ENCODE peak calls at places on chromosomes 6 and 20, in six cellular contexts. One of them, this sample, is unnamed.

GRCh38 chr6:127146935-127147334 is 28.5 kb downstream of the RSPO3 start:
- DNase-seq in tibial artery: no peak
- DNase-seq in epithelial cell of esophagus: peak
- DNase-seq in cardiac fibroblast: peak
- DNase-seq in brain microvascular endothelial cell: peak
- DNase-seq in bronchial epithelial cell: peak
- DNase-seq in this sample: no peak

GRCh38 chr6:8888468-8888867 is 453.1 kb upstream of the SLC35B3 start:
- DNase-seq in epithelial cell of esophagus: peak
- DNase-seq in bronchial epithelial cell: peak
- DNase-seq in tibial artery: no peak
- DNase-seq in cardiac fibroblast: peak
- DNase-seq in brain microvascular endothelial cell: no peak
- DNase-seq in this sample: peak

GRCh38 chr20:14919473-14920157 is 582.2 kb upstream of the FLRT3 start:
- DNase-seq in brain microvascular endothelial cell: no peak
- DNase-seq in bronchial epithelial cell: peak
- DNase-seq in epithelial cell of esophagus: peak
- DNase-seq in tibial artery: no peak
- DNase-seq in cardiac fibroblast: no peak
- DNase-seq in this sample: no peak

GRCh38 chr6:51675551-51676275 is 411.7 kb downstream of the PKHD1 start:
- DNase-seq in bronchial epithelial cell: no peak
- DNase-seq in cardiac fibroblast: no peak
- DNase-seq in brain microvascular endothelial cell: no peak
- DNase-seq in tibial artery: no peak
- DNase-seq in epithelial cell of esophagus: no peak
- DNase-seq in this sample: no peak

GRCh38 chr6:28597217-28597835 is 71.6 kb downstream of the GPX5 start:
- DNase-seq in brain microvascular endothelial cell: peak
- DNase-seq in cardiac fibroblast: peak
- DNase-seq in epithelial cell of esophagus: peak
- DNase-seq in tibial artery: no peak
- DNase-seq in bronchial epithelial cell: peak
- DNase-seq in this sample: no peak

GRCh38 chr20:31833130-31833930 is 12.1 kb downstream of the FOXS1 start:
- DNase-seq in cardiac fibroblast: peak
- DNase-seq in brain microvascular endothelial cell: peak
- DNase-seq in tibial artery: no peak
- DNase-seq in epithelial cell of esophagus: peak
- DNase-seq in bronchial epithelial cell: peak
- DNase-seq in this sample: peak

GRCh38 chr6:157376706-157377230 is 4.2 kb upstream of the ZDHHC14 start:
- DNase-seq in cardiac fibroblast: no peak
- DNase-seq in epithelial cell of esophagus: no peak
- DNase-seq in bronchial epithelial cell: no peak
- DNase-seq in brain microvascular endothelial cell: no peak
- DNase-seq in tibial artery: no peak
- DNase-seq in this sample: no peak

GRCh38 chr6:26216886-26217713 is 129.9 kb downstream of the HFE start:
- DNase-seq in brain microvascular endothelial cell: peak
- DNase-seq in epithelial cell of esophagus: peak
- DNase-seq in bronchial epithelial cell: peak
- DNase-seq in cardiac fibroblast: peak
- DNase-seq in tibial artery: peak
- DNase-seq in this sample: peak

GRCh38 chr6:7640607-7641577 is 50.9 kb downstream of the SNRNP48 start:
- DNase-seq in cardiac fibroblast: peak
- DNase-seq in bronchial epithelial cell: peak
- DNase-seq in epithelial cell of esophagus: peak
- DNase-seq in brain microvascular endothelial cell: peak
- DNase-seq in tibial artery: no peak
- DNase-seq in this sample: no peak

GRCh38 chr6:32883789-32884188 is 29.8 kb downstream of the PSMB9 start:
- DNase-seq in cardiac fibroblast: peak
- DNase-seq in tibial artery: peak
- DNase-seq in epithelial cell of esophagus: peak
- DNase-seq in bronchial epithelial cell: peak
- DNase-seq in brain microvascular endothelial cell: peak
- DNase-seq in this sample: no peak

GRCh38 chr6:151317206-151317994 is 74.0 kb downstream of the ZBTB2 start:
- DNase-seq in brain microvascular endothelial cell: peak
- DNase-seq in tibial artery: no peak
- DNase-seq in cardiac fibroblast: peak
- DNase-seq in bronchial epithelial cell: peak
- DNase-seq in epithelial cell of esophagus: peak
- DNase-seq in this sample: no peak

GRCh38 chr6:149963462-149964242 is at the start of gene ULBP1:
- DNase-seq in cardiac fibroblast: peak
- DNase-seq in bronchial epithelial cell: peak
- DNase-seq in tibial artery: peak
- DNase-seq in brain microvascular endothelial cell: peak
- DNase-seq in epithelial cell of esophagus: peak
- DNase-seq in this sample: peak

GRCh38 chr6:167796668-167797031 is 30.1 kb upstream of the AFDN start:
- DNase-seq in epithelial cell of esophagus: no peak
- DNase-seq in brain microvascular endothelial cell: no peak
- DNase-seq in bronchial epithelial cell: no peak
- DNase-seq in tibial artery: no peak
- DNase-seq in cardiac fibroblast: no peak
- DNase-seq in this sample: no peak

GRCh38 chr20:32943490-32944052 is 60.7 kb downstream of the SUN5 start:
- DNase-seq in brain microvascular endothelial cell: no peak
- DNase-seq in bronchial epithelial cell: no peak
- DNase-seq in cardiac fibroblast: no peak
- DNase-seq in epithelial cell of esophagus: no peak
- DNase-seq in tibial artery: no peak
- DNase-seq in this sample: no peak

GRCh38 chr6:159908535-159908934 is 17.7 kb downstream of the MAS1 start:
- DNase-seq in bronchial epithelial cell: no peak
- DNase-seq in brain microvascular endothelial cell: no peak
- DNase-seq in cardiac fibroblast: peak
- DNase-seq in epithelial cell of esophagus: no peak
- DNase-seq in tibial artery: no peak
- DNase-seq in this sample: no peak

GRCh38 chr6:73580247-73581149 is 59.7 kb upstream of the EEF1A1 start:
- DNase-seq in bronchial epithelial cell: peak
- DNase-seq in epithelial cell of esophagus: peak
- DNase-seq in brain microvascular endothelial cell: peak
- DNase-seq in tibial artery: peak
- DNase-seq in cardiac fibroblast: peak
- DNase-seq in this sample: peak

GRCh38 chr6:14046476-14047068 is 71.0 kb upstream of the CD83 start:
- DNase-seq in bronchial epithelial cell: peak
- DNase-seq in epithelial cell of esophagus: peak
- DNase-seq in tibial artery: no peak
- DNase-seq in cardiac fibroblast: peak
- DNase-seq in brain microvascular endothelial cell: peak
- DNase-seq in this sample: peak

GRCh38 chr20:33016581-33017109 is 9.1 kb downstream of the BPIFB2 start:
- DNase-seq in tibial artery: no peak
- DNase-seq in bronchial epithelial cell: no peak
- DNase-seq in epithelial cell of esophagus: no peak
- DNase-seq in brain microvascular endothelial cell: no peak
- DNase-seq in cardiac fibroblast: no peak
- DNase-seq in this sample: no peak

GRCh38 chr20:3404402-3404801 is 3.1 kb downstream of the DNAAF9 start:
- DNase-seq in cardiac fibroblast: peak
- DNase-seq in epithelial cell of esophagus: no peak
- DNase-seq in brain microvascular endothelial cell: no peak
- DNase-seq in bronchial epithelial cell: peak
- DNase-seq in tibial artery: no peak
- DNase-seq in this sample: no peak

GRCh38 chr6:23535071-23535470 is 590.9 kb upstream of the NRSN1 start:
- DNase-seq in bronchial epithelial cell: no peak
- DNase-seq in brain microvascular endothelial cell: no peak
- DNase-seq in cardiac fibroblast: no peak
- DNase-seq in tibial artery: no peak
- DNase-seq in epithelial cell of esophagus: no peak
- DNase-seq in this sample: no peak

GRCh38 chr20:23118766-23119165 is 32.6 kb upstream of the CD93 start:
- DNase-seq in brain microvascular endothelial cell: no peak
- DNase-seq in bronchial epithelial cell: no peak
- DNase-seq in tibial artery: no peak
- DNase-seq in epithelial cell of esophagus: no peak
- DNase-seq in cardiac fibroblast: no peak
- DNase-seq in this sample: no peak

GRCh38 chr6:4351857-4352669 is 216.7 kb upstream of the ECI2 start:
- DNase-seq in bronchial epithelial cell: peak
- DNase-seq in cardiac fibroblast: peak
- DNase-seq in epithelial cell of esophagus: peak
- DNase-seq in brain microvascular endothelial cell: peak
- DNase-seq in tibial artery: peak
- DNase-seq in this sample: no peak

GRCh38 chr6:10395171-10395945 is 19.5 kb downstream of the TFAP2A start:
- DNase-seq in epithelial cell of esophagus: peak
- DNase-seq in tibial artery: no peak
- DNase-seq in bronchial epithelial cell: peak
- DNase-seq in brain microvascular endothelial cell: no peak
- DNase-seq in cardiac fibroblast: no peak
- DNase-seq in this sample: no peak

GRCh38 chr6:157681041-157681650 is 141.9 kb upstream of the SNX9 start:
- DNase-seq in cardiac fibroblast: no peak
- DNase-seq in brain microvascular endothelial cell: no peak
- DNase-seq in epithelial cell of esophagus: no peak
- DNase-seq in bronchial epithelial cell: no peak
- DNase-seq in tibial artery: no peak
- DNase-seq in this sample: no peak

GRCh38 chr6:112086744-112087135 is 542 bp downstream of the TUBE1 start:
- DNase-seq in cardiac fibroblast: peak
- DNase-seq in brain microvascular endothelial cell: peak
- DNase-seq in bronchial epithelial cell: peak
- DNase-seq in epithelial cell of esophagus: peak
- DNase-seq in tibial artery: no peak
- DNase-seq in this sample: peak

GRCh38 chr6:22036267-22036666 is 260.6 kb downstream of the PRL start:
- DNase-seq in epithelial cell of esophagus: peak
- DNase-seq in tibial artery: no peak
- DNase-seq in bronchial epithelial cell: peak
- DNase-seq in cardiac fibroblast: peak
- DNase-seq in brain microvascular endothelial cell: no peak
- DNase-seq in this sample: no peak

GRCh38 chr6:165685302-165685701 is 22.3 kb upstream of the PDE10A start:
- DNase-seq in tibial artery: no peak
- DNase-seq in cardiac fibroblast: no peak
- DNase-seq in brain microvascular endothelial cell: no peak
- DNase-seq in bronchial epithelial cell: no peak
- DNase-seq in epithelial cell of esophagus: no peak
- DNase-seq in this sample: no peak

GRCh38 chr20:8127553-8128255 is 4.4 kb upstream of the PLCB1 start:
- DNase-seq in brain microvascular endothelial cell: peak
- DNase-seq in tibial artery: no peak
- DNase-seq in bronchial epithelial cell: no peak
- DNase-seq in epithelial cell of esophagus: no peak
- DNase-seq in cardiac fibroblast: no peak
- DNase-seq in this sample: peak

GRCh38 chr6:146875927-146876270 is 277.1 kb downstream of the ADGB start:
- DNase-seq in brain microvascular endothelial cell: no peak
- DNase-seq in bronchial epithelial cell: no peak
- DNase-seq in epithelial cell of esophagus: no peak
- DNase-seq in cardiac fibroblast: no peak
- DNase-seq in tibial artery: no peak
- DNase-seq in this sample: no peak

DNA sequence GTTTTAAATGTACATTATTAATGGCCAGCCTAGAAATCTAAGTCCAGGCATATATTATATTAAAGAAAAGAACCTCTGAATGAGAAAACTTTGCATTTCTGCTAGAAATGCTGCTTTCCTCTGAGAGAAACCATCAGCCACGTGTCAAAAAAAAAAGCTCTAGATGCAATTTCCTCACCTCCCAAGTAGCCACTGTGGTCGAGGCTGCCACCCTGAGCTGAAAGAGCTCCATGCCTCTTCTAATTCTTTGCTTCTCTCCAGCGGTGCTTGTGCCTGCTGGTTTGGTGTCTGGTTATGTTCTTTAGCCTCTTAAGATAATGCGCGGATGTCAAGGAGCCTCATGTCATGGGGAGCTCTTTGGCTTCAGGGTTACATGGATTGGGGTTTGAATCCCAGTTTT is 316.0 kb downstream of the TFAP2C start:
- DNase-seq in brain microvascular endothelial cell: no peak
- DNase-seq in cardiac fibroblast: no peak
- DNase-seq in bronchial epithelial cell: no peak
- DNase-seq in epithelial cell of esophagus: peak
- DNase-seq in tibial artery: no peak
- DNase-seq in this sample: no peak
- TF ChIP-seq CTCF in brain microvascular endothelial cell: no peak
- TF ChIP-seq CTCF in cardiac fibroblast: no peak
- TF ChIP-seq CTCF in bronchial epithelial cell: peak
- TF ChIP-seq CTCF in epithelial cell of esophagus: peak
- TF ChIP-seq CTCF in tibial artery: no peak
- TF ChIP-seq CTCF in this sample: no peak

DNA sequence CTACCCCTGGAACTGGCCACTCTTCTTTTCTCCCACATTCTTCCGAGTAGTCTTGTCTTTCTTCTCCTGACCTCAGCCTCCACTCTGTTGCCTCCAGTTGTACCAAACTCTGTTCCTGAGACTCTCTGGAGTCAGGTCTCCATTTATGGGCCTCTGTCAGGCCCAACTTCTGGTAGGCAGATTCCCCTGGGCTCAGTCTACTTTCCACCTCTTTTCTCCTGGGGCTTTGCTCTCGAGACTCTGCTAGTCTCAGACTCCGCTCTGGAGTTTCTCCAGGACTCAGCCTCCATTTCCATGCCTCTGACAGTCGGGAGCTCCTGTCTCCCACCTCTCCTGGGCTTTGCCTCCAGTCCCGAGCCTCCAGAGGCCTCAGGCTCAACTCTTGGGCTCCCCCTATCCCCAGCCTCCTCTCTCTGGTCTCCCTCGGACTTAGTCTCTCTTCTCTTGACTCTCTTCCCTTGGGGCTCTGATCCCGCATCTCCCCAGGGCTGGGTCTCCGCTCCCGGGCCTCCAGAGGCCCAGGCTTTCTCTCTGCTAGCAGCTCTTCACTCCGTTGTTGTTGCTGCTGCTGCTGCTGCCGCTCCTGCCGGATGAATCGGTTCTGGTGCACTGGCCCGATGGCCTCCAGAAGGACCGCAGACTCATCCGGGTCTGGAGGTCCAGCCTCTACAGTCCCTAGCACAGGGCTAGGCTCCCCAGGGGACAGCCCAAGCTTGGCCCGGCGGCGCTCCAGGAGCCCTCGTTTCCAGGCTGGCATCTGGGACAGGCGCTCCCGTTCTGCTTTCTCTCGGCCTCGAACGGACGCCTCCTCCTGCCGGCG is 1.1 kb downstream of the PPP1R18 start:
- DNase-seq in brain microvascular endothelial cell: no peak
- DNase-seq in epithelial cell of esophagus: peak
- DNase-seq in tibial artery: peak
- DNase-seq in cardiac fibroblast: peak
- DNase-seq in bronchial epithelial cell: no peak
- DNase-seq in this sample: peak
- TF ChIP-seq CTCF in brain microvascular endothelial cell: peak
- TF ChIP-seq CTCF in epithelial cell of esophagus: peak
- TF ChIP-seq CTCF in tibial artery: no peak
- TF ChIP-seq CTCF in cardiac fibroblast: peak
- TF ChIP-seq CTCF in bronchial epithelial cell: peak
- TF ChIP-seq CTCF in this sample: peak

GRCh38 chr6:115838763-115839401 is 221.8 kb downstream of the FRK start:
- DNase-seq in bronchial epithelial cell: peak
- DNase-seq in epithelial cell of esophagus: peak
- DNase-seq in cardiac fibroblast: peak
- DNase-seq in tibial artery: no peak
- DNase-seq in brain microvascular endothelial cell: peak
- DNase-seq in this sample: peak
- TF ChIP-seq CTCF in bronchial epithelial cell: peak
- TF ChIP-seq CTCF in epithelial cell of esophagus: peak
- TF ChIP-seq CTCF in cardiac fibroblast: peak
- TF ChIP-seq CTCF in tibial artery: peak
- TF ChIP-seq CTCF in brain microvascular endothelial cell: peak
- TF ChIP-seq CTCF in this sample: peak

GRCh38 chr20:1427457-1428054 is 34.7 kb upstream of the FKBP1A start:
- DNase-seq in epithelial cell of esophagus: no peak
- DNase-seq in cardiac fibroblast: no peak
- DNase-seq in tibial artery: no peak
- DNase-seq in bronchial epithelial cell: no peak
- DNase-seq in brain microvascular endothelial cell: no peak
- DNase-seq in this sample: no peak
- TF ChIP-seq CTCF in epithelial cell of esophagus: peak
- TF ChIP-seq CTCF in cardiac fibroblast: no peak
- TF ChIP-seq CTCF in tibial artery: no peak
- TF ChIP-seq CTCF in bronchial epithelial cell: no peak
- TF ChIP-seq CTCF in brain microvascular endothelial cell: peak
- TF ChIP-seq CTCF in this sample: no peak